ENCODE peak calls at places on chromosomes 7 and 10, in ten cellular contexts. One of them, this sample, is unnamed.

GRCh38 chr10:125514206-125515162 is 168.5 kb downstream of the TEX36 start:
- DNase-seq in MM.1S: no peak
- DNase-seq in neuronal stem cell: no peak
- DNase-seq in endothelial cell of umbilical vein: no peak
- DNase-seq in mesendoderm: no peak
- DNase-seq in neural progenitor cell: no peak
- DNase-seq in H9: no peak
- DNase-seq in PC-3: no peak
- DNase-seq in astrocyte: no peak
- DNase-seq in PC-9: peak
- DNase-seq in this sample: no peak

GRCh38 chr7:5750026-5750425 is 31.4 kb downstream of the RNF216 start:
- DNase-seq in PC-3: no peak
- DNase-seq in neural progenitor cell: no peak
- DNase-seq in PC-9: no peak
- DNase-seq in mesendoderm: no peak
- DNase-seq in H9: no peak
- DNase-seq in endothelial cell of umbilical vein: no peak
- DNase-seq in neuronal stem cell: no peak
- DNase-seq in MM.1S: no peak
- DNase-seq in astrocyte: peak
- DNase-seq in this sample: no peak

GRCh38 chr10:88045544-88046415 is 182.4 kb downstream of the PTEN start:
- DNase-seq in neuronal stem cell: no peak
- DNase-seq in mesendoderm: no peak
- DNase-seq in MM.1S: no peak
- DNase-seq in PC-3: no peak
- DNase-seq in astrocyte: peak
- DNase-seq in neural progenitor cell: no peak
- DNase-seq in H9: no peak
- DNase-seq in PC-9: no peak
- DNase-seq in endothelial cell of umbilical vein: no peak
- DNase-seq in this sample: no peak

GRCh38 chr10:63935705-63936104 is 414.5 kb downstream of the REEP3 start:
- DNase-seq in PC-3: peak
- DNase-seq in neuronal stem cell: no peak
- DNase-seq in H9: no peak
- DNase-seq in endothelial cell of umbilical vein: no peak
- DNase-seq in MM.1S: peak
- DNase-seq in astrocyte: no peak
- DNase-seq in neural progenitor cell: no peak
- DNase-seq in mesendoderm: no peak
- DNase-seq in PC-9: no peak
- DNase-seq in this sample: no peak

GRCh38 chr7:24143547-24143946 is 140.4 kb upstream of the NPY start:
- DNase-seq in neuronal stem cell: no peak
- DNase-seq in endothelial cell of umbilical vein: no peak
- DNase-seq in PC-9: no peak
- DNase-seq in MM.1S: no peak
- DNase-seq in PC-3: no peak
- DNase-seq in astrocyte: no peak
- DNase-seq in neural progenitor cell: no peak
- DNase-seq in H9: no peak
- DNase-seq in mesendoderm: no peak
- DNase-seq in this sample: no peak

GRCh38 chr10:78263521-78263988 is 229.9 kb downstream of the RPS24 start:
- DNase-seq in astrocyte: peak
- DNase-seq in mesendoderm: no peak
- DNase-seq in H9: no peak
- DNase-seq in PC-3: peak
- DNase-seq in PC-9: no peak
- DNase-seq in neuronal stem cell: no peak
- DNase-seq in endothelial cell of umbilical vein: no peak
- DNase-seq in MM.1S: no peak
- DNase-seq in neural progenitor cell: no peak
- DNase-seq in this sample: peak

GRCh38 chr7:5296627-5297226 is 14.0 kb downstream of the SLC29A4 start:
- DNase-seq in MM.1S: no peak
- DNase-seq in neuronal stem cell: peak
- DNase-seq in neural progenitor cell: peak
- DNase-seq in H9: peak
- DNase-seq in PC-9: no peak
- DNase-seq in astrocyte: no peak
- DNase-seq in mesendoderm: peak
- DNase-seq in PC-3: peak
- DNase-seq in endothelial cell of umbilical vein: peak
- DNase-seq in this sample: no peak

GRCh38 chr7:27117687-27118491 is 12.7 kb downstream of the HOXA4 start:
- DNase-seq in H9: peak
- DNase-seq in PC-3: no peak
- DNase-seq in endothelial cell of umbilical vein: peak
- DNase-seq in neural progenitor cell: no peak
- DNase-seq in PC-9: no peak
- DNase-seq in mesendoderm: no peak
- DNase-seq in neuronal stem cell: no peak
- DNase-seq in astrocyte: peak
- DNase-seq in MM.1S: no peak
- DNase-seq in this sample: peak

GRCh38 chr10:91587710-91588638 is 44.9 kb downstream of the PPP1R3C start:
- DNase-seq in PC-3: peak
- DNase-seq in endothelial cell of umbilical vein: peak
- DNase-seq in mesendoderm: no peak
- DNase-seq in H9: no peak
- DNase-seq in neural progenitor cell: no peak
- DNase-seq in PC-9: no peak
- DNase-seq in MM.1S: no peak
- DNase-seq in neuronal stem cell: no peak
- DNase-seq in astrocyte: peak
- DNase-seq in this sample: no peak

GRCh38 chr7:11192506-11192905 is 218.8 kb downstream of the PHF14 start:
- DNase-seq in astrocyte: peak
- DNase-seq in neuronal stem cell: no peak
- DNase-seq in mesendoderm: no peak
- DNase-seq in MM.1S: no peak
- DNase-seq in neural progenitor cell: no peak
- DNase-seq in endothelial cell of umbilical vein: no peak
- DNase-seq in H9: no peak
- DNase-seq in PC-9: no peak
- DNase-seq in PC-3: no peak
- DNase-seq in this sample: peak

GRCh38 chr7:24216576-24217116 is 67.3 kb upstream of the NPY start:
- DNase-seq in astrocyte: peak
- DNase-seq in mesendoderm: no peak
- DNase-seq in PC-3: peak
- DNase-seq in endothelial cell of umbilical vein: no peak
- DNase-seq in PC-9: no peak
- DNase-seq in neural progenitor cell: no peak
- DNase-seq in MM.1S: no peak
- DNase-seq in H9: no peak
- DNase-seq in neuronal stem cell: no peak
- DNase-seq in this sample: peak

GRCh38 chr7:131057015-131057518 is 270.6 kb upstream of the MKLN1 start:
- DNase-seq in PC-3: no peak
- DNase-seq in neural progenitor cell: no peak
- DNase-seq in neuronal stem cell: no peak
- DNase-seq in mesendoderm: no peak
- DNase-seq in PC-9: no peak
- DNase-seq in astrocyte: peak
- DNase-seq in endothelial cell of umbilical vein: peak
- DNase-seq in MM.1S: peak
- DNase-seq in H9: no peak
- DNase-seq in this sample: peak

GRCh38 chr10:91034494-91035157 is 113.7 kb upstream of the ANKRD1 start:
- DNase-seq in neuronal stem cell: no peak
- DNase-seq in H9: no peak
- DNase-seq in PC-3: peak
- DNase-seq in mesendoderm: peak
- DNase-seq in astrocyte: peak
- DNase-seq in endothelial cell of umbilical vein: peak
- DNase-seq in PC-9: no peak
- DNase-seq in neural progenitor cell: peak
- DNase-seq in MM.1S: no peak
- DNase-seq in this sample: no peak

GRCh38 chr10:86665218-86665607 is 3.1 kb upstream of the LDB3 start:
- DNase-seq in endothelial cell of umbilical vein: no peak
- DNase-seq in PC-9: no peak
- DNase-seq in astrocyte: no peak
- DNase-seq in H9: no peak
- DNase-seq in PC-3: no peak
- DNase-seq in neuronal stem cell: no peak
- DNase-seq in mesendoderm: peak
- DNase-seq in neural progenitor cell: no peak
- DNase-seq in MM.1S: no peak
- DNase-seq in this sample: peak

GRCh38 chr7:67478066-67478465 is 481.4 kb downstream of the TYW1 start:
- DNase-seq in PC-3: no peak
- DNase-seq in astrocyte: no peak
- DNase-seq in neuronal stem cell: peak
- DNase-seq in H9: no peak
- DNase-seq in MM.1S: no peak
- DNase-seq in mesendoderm: peak
- DNase-seq in PC-9: no peak
- DNase-seq in neural progenitor cell: no peak
- DNase-seq in endothelial cell of umbilical vein: no peak
- DNase-seq in this sample: no peak

GRCh38 chr7:127650842-127651555 is 995 bp upstream of the SND1 start:
- DNase-seq in PC-9: no peak
- DNase-seq in astrocyte: peak
- DNase-seq in mesendoderm: peak
- DNase-seq in neural progenitor cell: peak
- DNase-seq in H9: peak
- DNase-seq in neuronal stem cell: no peak
- DNase-seq in endothelial cell of umbilical vein: no peak
- DNase-seq in PC-3: no peak
- DNase-seq in MM.1S: peak
- DNase-seq in this sample: no peak

DNA sequence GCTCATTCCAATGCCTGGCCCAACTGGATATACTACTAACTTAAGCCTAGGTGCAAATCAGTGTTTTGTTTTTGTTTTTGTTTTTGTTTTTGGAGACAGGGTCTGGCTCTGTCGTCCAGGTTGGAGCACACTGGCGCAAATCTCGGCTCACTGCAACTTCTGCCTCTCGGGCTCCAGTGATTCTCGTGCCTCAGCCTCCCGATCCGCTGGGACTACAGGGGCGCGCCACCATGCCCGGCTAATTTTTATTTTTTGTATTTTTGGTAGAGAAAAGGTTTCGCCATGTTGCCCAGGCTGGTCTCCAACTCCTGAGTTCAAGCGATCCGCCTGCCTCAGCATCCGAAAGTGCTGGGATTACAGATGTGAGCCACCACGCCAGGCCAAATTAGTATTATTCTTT is 1.6 kb downstream of the PPP3CB start:
- DNase-seq in H9: no peak
- DNase-seq in PC-9: no peak
- DNase-seq in mesendoderm: no peak
- DNase-seq in astrocyte: no peak
- DNase-seq in neuronal stem cell: no peak
- DNase-seq in endothelial cell of umbilical vein: no peak
- DNase-seq in PC-3: no peak
- DNase-seq in MM.1S: no peak
- DNase-seq in neural progenitor cell: no peak
- DNase-seq in this sample: no peak
- H3K4me2 ChIP-seq in H9: peak
- H3K4me2 ChIP-seq in PC-9: peak
- H3K4me2 ChIP-seq in mesendoderm: no peak
- H3K4me2 ChIP-seq in astrocyte: peak
- H3K4me2 ChIP-seq in neuronal stem cell: no peak
- H3K4me2 ChIP-seq in endothelial cell of umbilical vein: peak
- H3K4me2 ChIP-seq in PC-3: peak
- H3K4me2 ChIP-seq in MM.1S: peak
- H3K4me2 ChIP-seq in neural progenitor cell: peak
- H3K4me2 ChIP-seq in this sample: peak

GRCh38 chr10:92740762-92741161 is 51.0 kb downstream of the HHEX start:
- DNase-seq in mesendoderm: no peak
- DNase-seq in astrocyte: peak
- DNase-seq in H9: no peak
- DNase-seq in PC-3: no peak
- DNase-seq in neuronal stem cell: no peak
- DNase-seq in MM.1S: no peak
- DNase-seq in neural progenitor cell: no peak
- DNase-seq in endothelial cell of umbilical vein: no peak
- DNase-seq in PC-9: no peak
- DNase-seq in this sample: peak
- H3K4me2 ChIP-seq in mesendoderm: no peak
- H3K4me2 ChIP-seq in astrocyte: no peak
- H3K4me2 ChIP-seq in H9: no peak
- H3K4me2 ChIP-seq in PC-3: no peak
- H3K4me2 ChIP-seq in neuronal stem cell: no peak
- H3K4me2 ChIP-seq in MM.1S: no peak
- H3K4me2 ChIP-seq in neural progenitor cell: no peak
- H3K4me2 ChIP-seq in endothelial cell of umbilical vein: no peak
- H3K4me2 ChIP-seq in PC-9: no peak
- H3K4me2 ChIP-seq in this sample: no peak

GRCh38 chr7:55132890-55133551 is 114.2 kb downstream of the EGFR start:
- DNase-seq in mesendoderm: no peak
- DNase-seq in neural progenitor cell: no peak
- DNase-seq in endothelial cell of umbilical vein: peak
- DNase-seq in H9: no peak
- DNase-seq in PC-9: peak
- DNase-seq in PC-3: peak
- DNase-seq in astrocyte: peak
- DNase-seq in neuronal stem cell: no peak
- DNase-seq in MM.1S: no peak
- DNase-seq in this sample: peak
- H3K4me2 ChIP-seq in mesendoderm: no peak
- H3K4me2 ChIP-seq in neural progenitor cell: no peak
- H3K4me2 ChIP-seq in endothelial cell of umbilical vein: peak
- H3K4me2 ChIP-seq in H9: no peak
- H3K4me2 ChIP-seq in PC-9: peak
- H3K4me2 ChIP-seq in PC-3: peak
- H3K4me2 ChIP-seq in astrocyte: peak
- H3K4me2 ChIP-seq in neuronal stem cell: no peak
- H3K4me2 ChIP-seq in MM.1S: no peak
- H3K4me2 ChIP-seq in this sample: peak

DNA sequence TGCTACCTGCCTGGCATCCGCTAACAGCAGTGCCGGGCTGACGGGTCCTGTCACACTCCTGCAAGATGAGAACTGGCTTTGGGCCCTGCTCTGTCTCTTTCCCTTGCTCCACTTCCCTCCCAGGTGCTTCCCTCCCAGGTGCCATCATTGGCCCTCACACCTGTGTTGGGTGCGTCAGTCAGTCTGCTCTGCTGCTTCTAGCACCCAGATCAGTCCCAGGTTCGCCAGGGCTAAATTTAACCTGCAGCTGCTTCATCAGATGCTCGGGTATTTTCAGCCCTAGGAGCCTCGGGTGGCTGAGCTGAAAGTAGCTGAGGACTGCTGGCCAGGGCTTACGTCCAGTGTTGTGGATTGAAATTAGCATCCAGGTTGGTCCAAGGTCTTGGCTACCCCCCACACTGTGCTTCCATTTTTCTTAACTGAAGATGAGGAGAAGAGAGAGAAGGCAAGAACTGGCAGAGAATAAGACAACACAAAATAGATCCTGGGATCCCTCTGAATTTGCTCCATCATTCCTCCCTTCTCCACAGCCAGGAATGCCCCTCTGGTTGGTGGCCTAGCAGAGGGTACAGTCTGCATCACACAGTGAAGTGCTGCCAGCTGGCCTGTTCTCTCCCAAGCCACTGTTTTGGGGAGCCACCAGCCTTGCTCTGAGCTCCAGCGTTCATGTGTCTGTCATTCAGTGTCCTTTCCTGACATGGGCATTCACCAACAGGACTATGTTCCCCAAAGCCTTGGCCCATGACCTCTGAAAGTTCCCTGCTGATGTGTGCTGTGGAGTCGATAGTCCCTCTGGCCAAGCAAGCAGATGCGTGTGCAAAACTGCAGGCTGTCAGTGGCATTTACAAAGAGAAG is 65.9 kb upstream of the SYPL1 start:
- DNase-seq in astrocyte: no peak
- DNase-seq in endothelial cell of umbilical vein: no peak
- DNase-seq in PC-3: no peak
- DNase-seq in mesendoderm: no peak
- DNase-seq in MM.1S: peak
- DNase-seq in neural progenitor cell: no peak
- DNase-seq in H9: no peak
- DNase-seq in neuronal stem cell: no peak
- DNase-seq in PC-9: no peak
- DNase-seq in this sample: peak
- H3K4me2 ChIP-seq in astrocyte: no peak
- H3K4me2 ChIP-seq in endothelial cell of umbilical vein: no peak
- H3K4me2 ChIP-seq in PC-3: no peak
- H3K4me2 ChIP-seq in mesendoderm: no peak
- H3K4me2 ChIP-seq in MM.1S: peak
- H3K4me2 ChIP-seq in neural progenitor cell: no peak
- H3K4me2 ChIP-seq in H9: no peak
- H3K4me2 ChIP-seq in neuronal stem cell: no peak
- H3K4me2 ChIP-seq in PC-9: no peak
- H3K4me2 ChIP-seq in this sample: no peak